ENCODE peak calls at places on chromosomes 1 and 21, in four cellular contexts. P, V, S and K are unnamed samples. For H3K4me1, the result is how much of the 10 kb centered on the place peaks cover.

GRCh38 chr1:208544794-208545193 is 300.6 kb upstream of the PLXNA2 start:
- DNase-seq in P (no peak), V (no peak), S (no peak), K (no peak)

GRCh38 chr1:110457206-110457605 is 6.3 kb downstream of the PROK1 start:
- DNase-seq in P (no peak), V (no peak), S (no peak), K (no peak)

GRCh38 chr1:30109853-30110252 is 613.5 kb downstream of the MATN1 start:
- DNase-seq in P (no peak), V (no peak), S (no peak), K (no peak)

GRCh38 chr1:221913351-221913750 is 171.5 kb upstream of the DUSP10 start:
- DNase-seq in P (no peak), V (no peak), S (no peak), K (no peak)

GRCh38 chr1:44603718-44604117 is 70.6 kb downstream of the TMEM53 start:
- DNase-seq in P (no peak), V (no peak), S (no peak), K (no peak)

GRCh38 chr1:206456577-206457375 is 13.5 kb upstream of the IKBKE start:
- DNase-seq in P (no peak), V (no peak), S (no peak), K (no peak)

GRCh38 chr1:233281711-233282581 is 13.6 kb downstream of the PCNX2 start:
- DNase-seq in P (no peak), V (peak), S (no peak), K (no peak)

GRCh38 chr1:156379420-156380165 is 10.6 kb downstream of the RHBG start:
- DNase-seq in P (no peak), V (no peak), S (no peak), K (no peak)

GRCh38 chr1:202155478-202156021 is 4.9 kb downstream of the PTPN7 start:
- DNase-seq in P (peak), V (no peak), S (peak), K (no peak)

GRCh38 chr1:180926164-180926981 is 13.7 kb downstream of the KIAA1614 start:
- DNase-seq in P (no peak), V (no peak), S (no peak), K (peak)

GRCh38 chr1:226679853-226680516 is 59.1 kb downstream of the ITPKB start:
- DNase-seq in P (peak), V (peak), S (peak), K (peak)

GRCh38 chr1:10608690-10609089 is 133.9 kb downstream of the PEX14 start:
- DNase-seq in P (no peak), V (no peak), S (no peak), K (no peak)

GRCh38 chr1:214445201-214445600 is 106.2 kb downstream of the PTPN14 start:
- DNase-seq in P (no peak), V (no peak), S (no peak), K (no peak)

GRCh38 chr1:46596846-46597245 is 7.2 kb downstream of the MKNK1 start:
- DNase-seq in P (no peak), V (no peak), S (no peak), K (no peak)

GRCh38 chr1:99218999-99219398 is 45.3 kb upstream of the PLPPR4 start:
- DNase-seq in P (no peak), V (no peak), S (no peak), K (no peak)

GRCh38 chr21:41596241-41596925 is 88.4 kb upstream of the TMPRSS2 start:
- DNase-seq in P (no peak), V (no peak), S (no peak), K (no peak)

GRCh38 chr1:225349826-225350225 is 78.0 kb downstream of the LBR start:
- DNase-seq in P (no peak), V (no peak), S (no peak), K (no peak)

GRCh38 chr1:29634324-29635072 is 398.2 kb downstream of the PTPRU start:
- DNase-seq in P (no peak), V (no peak), S (no peak), K (no peak)

GRCh38 chr21:33428669-33429068 is 25.5 kb downstream of the IFNGR2 start:
- DNase-seq in P (no peak), V (no peak), S (peak), K (no peak)

GRCh38 chr1:91846007-91846620 is 39.8 kb downstream of the TGFBR3 start:
- DNase-seq in P (peak), V (no peak), S (peak), K (peak)

GRCh38 chr1:76268341-76268740 is 193.8 kb downstream of the ST6GALNAC3 start:
- DNase-seq in P (no peak), V (no peak), S (no peak), K (no peak)

GRCh38 chr1:16132325-16132785 is 23.5 kb downstream of the EPHA2 start:
- DNase-seq in P (no peak), V (no peak), S (no peak), K (no peak)

GRCh38 chr1:188778578-188778977 is 1699.1 kb downstream of the BRINP3 start:
- DNase-seq in P (no peak), V (no peak), S (no peak), K (no peak)

GRCh38 chr1:65250826-65251225 is 58.5 kb upstream of the DNAJC6 start:
- DNase-seq in P (no peak), V (no peak), S (no peak), K (no peak)

GRCh38 chr1:112840631-112841624 is 115.1 kb downstream of the SLC16A1 start:
- DNase-seq in P (no peak), V (no peak), S (no peak), K (no peak)

GRCh38 chr1:182430263-182431068 is 19.5 kb upstream of the RGSL1 start:
- DNase-seq in P (no peak), V (peak), S (no peak), K (no peak)

GRCh38 chr21:33924079-33924765 is 8.6 kb upstream of the ATP5PO start:
- DNase-seq in P (peak), V (peak), S (peak), K (peak)

GRCh38 chr1:62599044-62599443 is 1.7 kb downstream of the ANGPTL3 start:
- DNase-seq in P (no peak), V (no peak), S (no peak), K (no peak)

GRCh38 chr1:172673761-172674160 is 14.9 kb downstream of the FASLG start:
- DNase-seq in P (no peak), V (no peak), S (no peak), K (no peak)

GRCh38 chr1:214418380-214418779 is 133.0 kb downstream of the PTPN14 start:
- DNase-seq in P (peak), V (no peak), S (no peak), K (no peak)

GRCh38 chr1:101683561-101683960 is 313.2 kb downstream of the OLFM3 start:
- DNase-seq in P (no peak), V (no peak), S (no peak), K (no peak)

GRCh38 chr1:85229574-85230097 is 28.8 kb upstream of the SYDE2 start:
- DNase-seq in P (peak), V (no peak), S (no peak), K (no peak)

GRCh38 chr1:27045973-27046558 is 33.4 kb upstream of the TENT5B start:
- DNase-seq in P (peak), V (peak), S (peak), K (peak)

GRCh38 chr21:21968810-21969588 is 970.8 kb downstream of the NCAM2 start:
- DNase-seq in P (no peak), V (no peak), S (no peak), K (no peak)

GRCh38 chr1:41743361-41743760 is 175.4 kb downstream of the HIVEP3 start:
- DNase-seq in P (no peak), V (no peak), S (no peak), K (no peak)

GRCh38 chr1:41664861-41665640 is 180.6 kb upstream of the EDN2 start:
- DNase-seq in P (no peak), V (no peak), S (peak), K (peak)

GRCh38 chr1:67803380-67804279 is 29.6 kb downstream of the GNG12 start:
- DNase-seq in P (no peak), V (no peak), S (no peak), K (no peak)

GRCh38 chr1:161038523-161039153 is at the start of gene TSTD1:
- DNase-seq in P (peak), V (peak), S (peak), K (no peak)

GRCh38 chr1:109312978-109313775 is 6.4 kb upstream of the MYBPHL start:
- DNase-seq in P (peak), V (no peak), S (no peak), K (peak)

GRCh38 chr1:40784141-40784770 is 669 bp downstream of the KCNQ4 start:
- DNase-seq in P (no peak), V (no peak), S (no peak), K (no peak)

DNA sequence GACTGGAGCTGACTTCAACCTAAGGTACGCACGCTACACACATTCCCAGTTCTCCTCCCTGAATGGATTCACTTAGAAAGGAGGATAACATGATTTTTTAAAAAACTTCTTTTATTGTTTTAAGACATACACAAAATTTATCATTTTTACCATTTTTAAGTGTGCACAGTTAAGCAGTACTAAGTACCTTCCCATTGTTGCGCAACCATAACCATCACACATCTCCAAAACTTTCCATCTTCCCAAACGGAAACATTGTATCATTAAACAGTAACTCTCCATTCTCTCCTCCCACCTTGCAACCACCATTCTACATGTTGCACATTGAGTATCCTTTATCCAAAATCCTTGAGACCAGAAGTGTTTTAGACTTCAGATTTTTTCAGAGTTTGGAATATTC is 36.2 kb upstream of the SEC16B start:
- DNase-seq in P (no peak), V (no peak), S (no peak), K (no peak)
- H3K4me1 ChIP-seq in P (under half), V (under half), S (under half), K (under half)

GRCh38 chr1:150560011-150560438 is 10.8 kb downstream of the ADAMTSL4 start:
- DNase-seq in P (peak), V (peak), S (peak), K (peak)
- H3K4me1 ChIP-seq in P (half or more), V (under half), S (under half), K (under half)

DNA sequence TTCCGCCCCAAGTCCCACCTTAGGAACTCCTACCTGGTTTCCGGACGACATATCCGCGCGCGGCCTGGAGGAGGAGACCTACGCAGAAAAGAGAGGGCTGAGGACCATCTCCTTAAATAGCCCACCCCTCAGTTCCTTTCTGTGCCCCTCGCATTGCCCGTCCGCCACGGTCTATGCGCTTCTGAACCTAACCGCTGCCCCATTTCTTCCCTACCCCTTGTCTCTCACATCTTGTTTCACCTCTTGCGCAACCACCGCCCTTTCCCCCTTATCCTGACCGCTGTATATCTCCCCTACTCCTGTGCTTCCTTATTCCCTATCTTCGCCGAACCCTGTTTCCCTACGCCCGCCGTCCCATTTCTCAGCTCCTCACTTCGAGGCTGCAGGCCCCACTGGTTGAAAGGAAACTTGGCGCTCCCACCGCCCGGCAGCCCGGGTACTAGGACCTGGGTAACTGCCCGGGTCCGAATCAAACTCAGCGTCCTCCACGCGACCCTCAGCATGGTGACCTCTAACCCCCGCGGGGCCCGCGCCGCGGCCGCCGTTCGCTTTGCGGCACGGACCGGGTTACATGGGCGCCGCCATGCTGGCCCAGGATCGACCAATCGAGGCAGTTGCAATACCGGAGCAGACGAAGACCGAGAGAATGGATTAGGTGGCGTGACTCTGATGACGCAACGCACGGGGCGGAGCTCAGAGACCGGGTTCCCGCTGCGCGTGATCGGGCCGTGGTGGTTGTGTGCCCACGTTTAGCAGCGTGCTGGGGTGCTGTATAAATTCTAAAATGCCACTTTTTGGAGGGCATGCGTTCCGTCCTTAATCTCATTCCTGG is at the start of gene MRPS15:
- DNase-seq in P (peak), V (peak), S (peak), K (peak)
- H3K4me1 ChIP-seq in P (under half), V (under half), S (under half), K (under half)

DNA sequence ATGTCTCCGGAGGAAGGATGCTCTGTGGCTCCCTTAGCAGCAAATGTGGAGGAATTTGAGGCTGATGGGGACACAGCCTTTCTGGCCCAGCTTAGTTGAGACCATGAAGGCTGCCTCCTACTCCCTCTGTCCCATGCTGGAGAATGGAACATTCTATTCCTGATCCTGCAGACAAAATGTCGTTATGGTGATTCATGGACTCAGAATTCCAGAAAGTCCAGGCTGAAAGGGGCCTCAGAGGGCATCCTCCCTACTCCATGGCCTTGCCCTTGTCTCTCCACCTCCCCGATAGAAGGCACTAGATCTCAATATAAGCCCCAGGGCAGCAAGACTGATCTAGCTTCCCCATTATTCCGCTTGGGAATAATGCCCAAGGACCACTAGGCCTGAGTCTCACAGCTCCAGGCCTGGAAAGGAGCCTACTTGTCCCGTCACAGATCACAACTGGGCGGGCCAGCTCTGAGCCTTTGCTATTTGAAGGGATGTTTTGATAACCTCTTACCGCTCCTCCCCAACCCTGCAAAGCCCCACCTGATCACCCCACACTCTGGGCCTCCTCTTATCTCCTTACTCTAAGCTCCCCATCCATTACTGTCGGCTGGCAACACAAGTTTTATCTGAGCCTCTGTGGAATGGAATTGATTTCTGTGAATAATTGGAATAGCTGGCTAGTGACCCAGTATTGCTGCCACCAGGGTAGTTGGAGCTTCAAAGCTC is 52.8 kb upstream of the TRABD2B start:
- DNase-seq in P (no peak), V (no peak), S (no peak), K (no peak)
- H3K4me1 ChIP-seq in P (under half), V (under half), S (under half), K (under half)

DNA sequence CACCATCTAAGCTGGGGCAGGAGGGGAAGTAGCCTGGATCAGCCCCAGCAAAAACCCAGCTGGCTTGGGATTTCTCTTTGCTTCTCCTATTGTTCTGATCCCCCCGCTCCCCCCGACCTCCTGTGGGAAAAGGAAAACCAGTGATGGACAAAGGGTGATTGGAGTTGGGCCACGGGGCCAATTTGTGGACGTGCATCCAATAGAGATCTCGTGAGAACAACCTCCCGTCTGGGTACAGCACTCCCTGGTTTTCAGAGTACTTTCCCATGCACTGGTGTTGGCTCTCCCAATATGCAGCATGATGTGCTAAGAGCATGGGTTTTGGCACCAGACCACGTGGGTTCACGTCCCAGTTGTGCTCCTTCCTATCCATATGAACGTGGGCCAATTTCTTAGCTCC is 9.0 kb downstream of the BLACAT1 start:
- DNase-seq in P (no peak), V (no peak), S (no peak), K (no peak)
- H3K4me1 ChIP-seq in P (under half), V (under half), S (under half), K (under half)

DNA sequence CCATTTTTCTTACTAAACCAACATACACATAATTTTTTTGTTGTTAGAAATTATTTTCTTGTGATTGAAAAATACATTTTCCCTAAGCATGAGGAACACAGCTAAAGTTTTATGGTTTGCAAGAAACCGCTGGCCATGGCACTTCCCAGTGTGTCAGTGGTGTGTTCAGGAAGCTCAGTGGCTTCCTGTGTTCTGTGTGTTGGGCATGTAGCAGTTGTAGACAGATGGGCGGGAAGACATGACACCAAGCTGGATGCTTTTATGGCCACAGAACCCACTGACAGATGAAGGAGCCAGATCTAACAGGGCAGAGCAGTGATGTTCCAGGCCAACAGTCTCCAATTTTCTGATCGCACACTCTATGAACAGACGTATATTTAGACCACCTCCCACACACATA is 119.8 kb downstream of the GALNT2 start:
- DNase-seq in P (no peak), V (no peak), S (no peak), K (no peak)
- H3K4me1 ChIP-seq in P (under half), V (under half), S (under half), K (under half)

GRCh38 chr21:46600978-46601377 is 3.9 kb downstream of the S100B start:
- DNase-seq in P (no peak), V (no peak), S (no peak), K (no peak)
- H3K4me1 ChIP-seq in P (under half), V (under half), S (under half), K (under half)

DNA sequence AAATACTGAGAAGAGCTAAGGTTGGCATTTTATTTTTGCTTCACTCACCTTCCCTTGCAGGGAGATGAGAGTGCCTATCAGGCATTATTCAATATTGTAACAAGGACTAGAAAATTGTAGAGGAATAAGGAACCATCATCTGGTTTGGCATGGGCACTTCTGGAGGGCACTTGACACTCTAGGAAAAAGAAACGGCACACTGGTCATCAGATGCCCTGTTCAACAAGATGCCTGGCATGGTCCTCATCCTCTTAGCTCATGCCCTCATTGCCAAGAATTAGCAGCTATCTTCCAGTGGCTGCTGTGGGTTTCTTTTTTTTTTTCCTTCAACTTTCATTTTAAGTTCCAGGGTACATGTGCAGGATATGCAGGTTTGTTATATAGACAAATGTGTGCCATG is 95.1 kb upstream of the ESRRG start:
- DNase-seq in P (no peak), V (no peak), S (no peak), K (no peak)
- H3K4me1 ChIP-seq in P (under half), V (under half), S (under half), K (under half)